ENCODE peak calls at places on chromosomes 3 and 15, in eight cellular contexts. E is iPS-NIHi11; X is NCI-H345; U is mammary epithelial cell; L is stimulated activated CD4-positive, alpha-beta T cell treated with anti-CD3 and anti-CD28 coated beads, Interleukin-1b, Interleukin-23, amount 100 ng/mL, for 4 hours; V is H9; A is T-helper 9 cell; B is activated T-cell treated with anti-CD3 and anti-CD28 coated beads, Interleukin-2, amount 50 U/mL, for 1 hour. G is an unnamed sample.

GRCh38 chr3:122416966-122417365 is 1.1 kb upstream of the WDR5B start:
- DNase-seq in V (no peak), X (no peak), B (no peak), A (no peak), U (no peak), L (no peak), E (no peak), G (no peak)

GRCh38 chr3:23664459-23664858 is 141.3 kb upstream of the UBE2E1 start:
- DNase-seq in A (no peak), X (no peak), E (no peak), V (no peak), U (peak), B (no peak), L (no peak), G (no peak)

GRCh38 chr3:194750409-194750808 is 64.7 kb downstream of the FAM43A start:
- DNase-seq in A (no peak), B (no peak), X (peak), V (peak), U (no peak), E (peak), L (no peak), G (no peak)

GRCh38 chr3:167814441-167814951 is 79.0 kb downstream of the SERPINI1 start:
- DNase-seq in E (no peak), X (peak), U (no peak), B (no peak), A (no peak), L (no peak), V (no peak), G (no peak)

GRCh38 chr3:120021523-120021922 is 72.7 kb downstream of the GSK3B start:
- DNase-seq in B (no peak), V (no peak), X (no peak), E (no peak), L (no peak), A (no peak), U (peak), G (no peak)

GRCh38 chr3:52277972-52278509 is 408 bp downstream of the WDR82 start:
- DNase-seq in B (no peak), A (peak), X (peak), L (peak), U (no peak), E (peak), V (no peak), G (peak)

GRCh38 chr3:69866988-69867720 is 127.9 kb downstream of the MITF start:
- DNase-seq in B (no peak), L (no peak), U (peak), E (no peak), A (no peak), V (no peak), X (no peak), G (no peak)

GRCh38 chr3:75001330-75001729 is 386.9 kb upstream of the CNTN3 start:
- DNase-seq in U (peak), V (no peak), A (no peak), E (peak), L (no peak), X (peak), B (no peak), G (no peak)

GRCh38 chr3:100737334-100737733 is 28.0 kb downstream of the TFG start:
- DNase-seq in U (peak), V (no peak), E (peak), B (no peak), A (no peak), L (no peak), X (no peak), G (no peak)

GRCh38 chr3:11562277-11562881 is 81.3 kb downstream of the VGLL4 start:
- DNase-seq in X (no peak), V (no peak), B (no peak), A (no peak), E (no peak), L (no peak), U (no peak), G (no peak)

GRCh38 chr15:92949604-92950249 is 49.6 kb downstream of the CHD2 start:
- DNase-seq in L (no peak), V (peak), U (peak), E (no peak), B (no peak), A (no peak), X (no peak), G (no peak)

GRCh38 chr15:40308844-40309189 is 1.1 kb upstream of the PLCB2 start:
- DNase-seq in E (no peak), B (no peak), L (no peak), X (no peak), V (no peak), U (no peak), A (no peak), G (peak)

GRCh38 chr15:45795487-45796069 is 160.7 kb downstream of the SQOR start:
- DNase-seq in U (peak), X (peak), A (no peak), L (no peak), B (no peak), V (peak), E (peak), G (no peak)

GRCh38 chr15:92882697-92883642 is 17.2 kb upstream of the CHD2 start:
- DNase-seq in X (no peak), B (peak), A (peak), L (no peak), E (peak), V (no peak), U (no peak), G (peak)

GRCh38 chr3:102179321-102180290 is 255.2 kb upstream of the ZPLD1 start:
- DNase-seq in A (no peak), U (no peak), V (no peak), L (no peak), E (no peak), X (no peak), B (no peak), G (no peak)

GRCh38 chr15:40339621-40339945 is 1.2 kb downstream of the CCDC9B start:
- DNase-seq in U (no peak), B (no peak), A (no peak), X (no peak), V (no peak), L (no peak), E (peak), G (no peak)

GRCh38 chr15:90761629-90762028 is 44.5 kb downstream of the BLM start:
- DNase-seq in U (no peak), V (no peak), L (no peak), A (no peak), E (no peak), X (no peak), B (no peak), G (no peak)

GRCh38 chr15:92623435-92623834 is 32.1 kb downstream of the FAM174B start:
- DNase-seq in L (no peak), X (peak), V (no peak), B (no peak), E (no peak), A (no peak), U (peak), G (peak)

GRCh38 chr3:58341376-58341775 is 8.7 kb downstream of the PXK start:
- DNase-seq in A (no peak), E (no peak), V (no peak), L (no peak), U (no peak), X (no peak), B (no peak), G (no peak)

GRCh38 chr15:64856429-64857145 is 14.9 kb downstream of the PLEKHO2 start:
- DNase-seq in A (no peak), X (no peak), U (no peak), L (no peak), V (peak), E (no peak), B (no peak), G (no peak)

GRCh38 chr3:178518660-178519396 is 17.4 kb upstream of the KCNMB2 start:
- DNase-seq in A (no peak), B (no peak), X (no peak), U (no peak), L (no peak), E (no peak), V (no peak), G (no peak)

GRCh38 chr3:60046212-60046611 is 996.4 kb upstream of the CFAP20DC start:
- DNase-seq in X (peak), E (no peak), L (no peak), A (no peak), V (no peak), U (no peak), B (no peak), G (no peak)

GRCh38 chr3:143067201-143067600 is 52.4 kb upstream of the CHST2 start:
- DNase-seq in V (no peak), E (no peak), X (no peak), L (no peak), B (no peak), U (no peak), A (no peak), G (no peak)

GRCh38 chr3:195764961-195765706 is 44.4 kb downstream of the MUC20 start:
- DNase-seq in L (no peak), A (no peak), V (no peak), X (no peak), B (no peak), U (no peak), E (peak), G (no peak)

G was measured in activated effector memory CD4-positive, alpha-beta T cell treated with anti-CD3 and anti-CD28 coated beads, Interleukin-2, amount 50 U/mL, for 16 hours.